ENCODE peak calls at places on chromosomes 4 and X, in six cellular contexts. One of them, this sample, is unnamed.
A peak's percentile ranks its signal among the peaks of the same experiment; 100 is the strongest.

GRCh38 chr4:61200991-61201526 is 933 bp downstream of the ADGRL3 start:
- DNase-seq in heart left ventricle: peak; percentile 19
- DNase-seq in tibial nerve: no peak
- DNase-seq in GM12878: no peak
- DNase-seq in PC-3: peak; percentile 14
- DNase-seq in A549: no peak
- DNase-seq in this sample: peak; percentile 37

GRCh38 chrX:2705036-2705435 is 13.9 kb downstream of the CD99 start:
- DNase-seq in tibial nerve: no peak
- DNase-seq in heart left ventricle: peak; percentile 62
- DNase-seq in GM12878: no peak
- DNase-seq in A549: no peak
- DNase-seq in PC-3: no peak
- DNase-seq in this sample: no peak

GRCh38 chrX:150517303-150517896 is 51.0 kb upstream of the MTM1 start:
- DNase-seq in heart left ventricle: no peak
- DNase-seq in A549: no peak
- DNase-seq in GM12878: no peak
- DNase-seq in tibial nerve: no peak
- DNase-seq in PC-3: no peak
- DNase-seq in this sample: no peak

GRCh38 chr4:73527196-73527595 is 45.7 kb downstream of the AFM start:
- DNase-seq in PC-3: no peak
- DNase-seq in GM12878: no peak
- DNase-seq in heart left ventricle: no peak
- DNase-seq in tibial nerve: no peak
- DNase-seq in A549: no peak
- DNase-seq in this sample: no peak

GRCh38 chr4:92969650-92970370 is 666.0 kb downstream of the GRID2 start:
- DNase-seq in PC-3: peak; percentile 88
- DNase-seq in A549: peak; percentile 14
- DNase-seq in heart left ventricle: no peak
- DNase-seq in tibial nerve: no peak
- DNase-seq in GM12878: no peak
- DNase-seq in this sample: no peak

GRCh38 chr4:26334366-26334765 is 13.6 kb downstream of the RBPJ start:
- DNase-seq in heart left ventricle: no peak
- DNase-seq in tibial nerve: no peak
- DNase-seq in PC-3: no peak
- DNase-seq in A549: no peak
- DNase-seq in GM12878: no peak
- DNase-seq in this sample: no peak

GRCh38 chr4:140802591-140802990 is 46.4 kb upstream of the TBC1D9 start:
- DNase-seq in tibial nerve: no peak
- DNase-seq in GM12878: no peak
- DNase-seq in A549: no peak
- DNase-seq in PC-3: no peak
- DNase-seq in heart left ventricle: no peak
- DNase-seq in this sample: no peak

GRCh38 chr4:54005475-54005874 is 58.9 kb downstream of the CHIC2 start:
- DNase-seq in GM12878: no peak
- DNase-seq in heart left ventricle: no peak
- DNase-seq in PC-3: no peak
- DNase-seq in tibial nerve: no peak
- DNase-seq in A549: no peak
- DNase-seq in this sample: no peak

GRCh38 chrX:32483534-32484136 is 727.7 kb downstream of the DMD start:
- DNase-seq in PC-3: peak; percentile 23
- DNase-seq in tibial nerve: no peak
- DNase-seq in GM12878: no peak
- DNase-seq in heart left ventricle: no peak
- DNase-seq in A549: no peak
- DNase-seq in this sample: no peak

DNA sequence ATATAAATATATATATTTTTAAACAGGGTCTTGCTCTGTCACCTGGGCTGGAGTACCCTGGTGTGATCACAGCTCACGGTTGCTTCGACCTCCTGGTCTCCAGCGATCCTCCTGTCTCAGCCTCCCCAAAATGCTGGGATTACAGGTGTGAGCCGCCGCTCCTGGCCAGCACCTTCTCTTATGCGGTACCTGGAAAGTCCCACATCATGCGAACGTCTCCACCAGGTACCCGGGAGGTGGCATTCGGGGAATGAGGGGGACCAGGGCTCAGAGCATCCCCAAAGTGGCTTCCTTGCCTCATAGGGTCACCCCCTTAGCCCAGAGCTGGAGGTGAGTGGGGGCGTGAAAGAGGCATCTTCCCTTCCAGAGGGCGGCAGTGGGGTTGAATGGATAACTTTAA is 84.0 kb upstream of the PPP2R3B start:
- DNase-seq in A549: no peak
- DNase-seq in heart left ventricle: no peak
- DNase-seq in GM12878: no peak
- DNase-seq in PC-3: no peak
- DNase-seq in tibial nerve: no peak
- DNase-seq in this sample: no peak
- H3K4me1 ChIP-seq in A549: no peaks in the 10 kb centered on the region
- H3K4me1 ChIP-seq in heart left ventricle: no peaks in the 10 kb centered on the region
- H3K4me1 ChIP-seq in GM12878: no peaks in the 10 kb centered on the region
- H3K4me1 ChIP-seq in PC-3: no peaks in the 10 kb centered on the region
- H3K4me1 ChIP-seq in tibial nerve: no peaks in the 10 kb centered on the region
- H3K4me1 ChIP-seq in this sample: no peaks in the 10 kb centered on the region

GRCh38 chr4:177239878-177240277 is 69.8 kb upstream of the NEIL3 start:
- DNase-seq in heart left ventricle: no peak
- DNase-seq in A549: no peak
- DNase-seq in tibial nerve: no peak
- DNase-seq in PC-3: no peak
- DNase-seq in GM12878: no peak
- DNase-seq in this sample: no peak
- H3K9me3 ChIP-seq in heart left ventricle: no peaks in the 10 kb centered on the region
- H3K9me3 ChIP-seq in A549: no peaks in the 10 kb centered on the region
- H3K9me3 ChIP-seq in tibial nerve: no peaks in the 10 kb centered on the region
- H3K9me3 ChIP-seq in PC-3: no peaks in the 10 kb centered on the region
- H3K9me3 ChIP-seq in GM12878: no peaks in the 10 kb centered on the region
- H3K9me3 ChIP-seq in this sample: no peaks in the 10 kb centered on the region

GRCh38 chr4:184697956-184698355 is 35.9 kb downstream of the CENPU start:
- DNase-seq in GM12878: no peak
- DNase-seq in PC-3: no peak
- DNase-seq in heart left ventricle: no peak
- DNase-seq in A549: no peak
- DNase-seq in tibial nerve: no peak
- DNase-seq in this sample: no peak
- H3K4me1 ChIP-seq in GM12878: no peaks in the 10 kb centered on the region
- H3K4me1 ChIP-seq in PC-3: no peaks in the 10 kb centered on the region
- H3K4me1 ChIP-seq in heart left ventricle: no peaks in the 10 kb centered on the region
- H3K4me1 ChIP-seq in A549: no peaks in the 10 kb centered on the region
- H3K4me1 ChIP-seq in tibial nerve: no peaks in the 10 kb centered on the region
- H3K4me1 ChIP-seq in this sample: no peaks in the 10 kb centered on the region

GRCh38 chr4:14100349-14100748 is 472.8 kb upstream of the BOD1L1 start:
- DNase-seq in A549: no peak
- DNase-seq in PC-3: no peak
- DNase-seq in tibial nerve: no peak
- DNase-seq in heart left ventricle: no peak
- DNase-seq in GM12878: no peak
- DNase-seq in this sample: no peak
- H3K9me3 ChIP-seq in A549: no peaks in the 10 kb centered on the region
- H3K9me3 ChIP-seq in PC-3: no peaks in the 10 kb centered on the region
- H3K9me3 ChIP-seq in tibial nerve: no peaks in the 10 kb centered on the region
- H3K9me3 ChIP-seq in heart left ventricle: no peaks in the 10 kb centered on the region
- H3K9me3 ChIP-seq in GM12878: no peaks in the 10 kb centered on the region
- H3K9me3 ChIP-seq in this sample: no peaks in the 10 kb centered on the region

This sample was measured in tibial artery.